ENCODE peak calls at places on chromosome 11, in nine cellular contexts. I, K, A, Z, H, U, V, X and M are unnamed samples.

GRCh38 chr11:121291896-121292502 is 572 bp upstream of the SC5D start:
- DNase-seq in I (no peak), K (peak; percentile 81), A (no peak), Z (peak; percentile 4), H (no peak), U (peak; percentile 66), V (no peak), X (no peak), M (peak; percentile 71)

GRCh38 chr11:79062814-79063762 is 377.7 kb downstream of the TENM4 start:
- DNase-seq in I (peak; percentile 62), K (peak; percentile 13), A (no peak), Z (peak; percentile 58), H (peak; percentile 53), U (no peak), V (no peak), X (no peak), M (peak; percentile 60)

GRCh38 chr11:102664001-102664752 is 39.0 kb upstream of the MMP20 start:
- DNase-seq in I (no peak), K (no peak), A (no peak), Z (peak; percentile 26), H (peak; percentile 16), U (peak; percentile 33), V (peak; percentile 10), X (no peak), M (no peak)

GRCh38 chr11:73024646-73025045 is 117.5 kb downstream of the FCHSD2 start:
- DNase-seq in I (no peak), K (no peak), A (no peak), Z (no peak), H (no peak), U (no peak), V (no peak), X (no peak), M (no peak)

GRCh38 chr11:762421-763072 is 14.7 kb downstream of the GATD1 start:
- DNase-seq in I (peak; percentile 91), K (peak; percentile 19), A (no peak), Z (peak; percentile 59), H (peak; percentile 71), U (peak; percentile 43), V (peak; percentile 36), X (no peak), M (no peak)

GRCh38 chr11:83156150-83156995 is 558 bp upstream of the PCF11 start:
- DNase-seq in I (peak; percentile 97), K (peak; percentile 100), A (peak; percentile 99), Z (peak; percentile 99), H (peak; percentile 100), U (peak; percentile 100), V (peak; percentile 98), X (peak; percentile 98), M (peak; percentile 100)

GRCh38 chr11:10109836-10110235 is 184.2 kb downstream of the SBF2 start:
- DNase-seq in I (peak; percentile 68), K (no peak), A (no peak), Z (no peak), H (no peak), U (no peak), V (no peak), X (no peak), M (no peak)

GRCh38 chr11:114319716-114320328 is 23.6 kb downstream of the NNMT start:
- DNase-seq in I (no peak), K (no peak), A (no peak), Z (no peak), H (no peak), U (no peak), V (no peak), X (no peak), M (peak; percentile 22)

GRCh38 chr11:4636962-4637661 is at the start of gene OR51D1:
- DNase-seq in I (peak; percentile 88), K (peak; percentile 79), A (peak; percentile 68), Z (peak; percentile 64), H (peak; percentile 66), U (peak; percentile 53), V (peak; percentile 78), X (peak; percentile 88), M (peak; percentile 88)

GRCh38 chr11:65793144-65793581 is 6.3 kb downstream of the OVOL1 start:
- DNase-seq in I (no peak), K (peak; percentile 87), A (no peak), Z (no peak), H (no peak), U (no peak), V (no peak), X (no peak), M (peak; percentile 77)

GRCh38 chr11:1073261-1073724 is 1.4 kb upstream of the MUC2 start:
- DNase-seq in I (peak; percentile 78), K (no peak), A (peak; percentile 16), Z (peak; percentile 89), H (peak; percentile 83), U (no peak), V (no peak), X (peak; percentile 60), M (no peak)

GRCh38 chr11:5291207-5291838 is 10.4 kb downstream of the OR51B4 start:
- DNase-seq in I (peak; percentile 27), K (peak; percentile 6), A (no peak), Z (peak; percentile 18), H (peak; percentile 73), U (peak; percentile 18), V (no peak), X (no peak), M (peak; percentile 21)

GRCh38 chr11:59891781-59892181 is 13.2 kb downstream of the OOSP3 start:
- DNase-seq in I (no peak), K (no peak), A (no peak), Z (peak; percentile 11), H (no peak), U (no peak), V (no peak), X (no peak), M (no peak)

GRCh38 chr11:102254047-102254446 is 63.2 kb upstream of the BIRC3 start:
- DNase-seq in I (no peak), K (no peak), A (no peak), Z (no peak), H (peak; percentile 36), U (peak; percentile 34), V (peak; percentile 7), X (no peak), M (no peak)

GRCh38 chr11:64858467-64859401 is 14.3 kb upstream of the CDC42BPG start:
- DNase-seq in I (no peak), K (no peak), A (no peak), Z (no peak), H (no peak), U (peak; percentile 68), V (peak; percentile 72), X (peak; percentile 87), M (no peak)

GRCh38 chr11:118901494-118902335 is 18.0 kb downstream of the CXCR5 start:
- DNase-seq in I (no peak), K (no peak), A (peak; percentile 34), Z (no peak), H (no peak), U (no peak), V (no peak), X (no peak), M (no peak)

GRCh38 chr11:5349550-5349949 is 1.8 kb upstream of the OR51B6 start:
- DNase-seq in I (no peak), K (no peak), A (no peak), Z (no peak), H (no peak), U (no peak), V (no peak), X (no peak), M (no peak)

GRCh38 chr11:111635706-111636045 is 33.4 kb downstream of the SIK2 start:
- DNase-seq in I (peak; percentile 37), K (peak; percentile 69), A (peak; percentile 36), Z (peak; percentile 43), H (no peak), U (no peak), V (no peak), X (no peak), M (no peak)

GRCh38 chr11:10504490-10504889 is 36.5 kb downstream of the RNF141 start:
- DNase-seq in I (no peak), K (no peak), A (no peak), Z (no peak), H (no peak), U (no peak), V (no peak), X (no peak), M (no peak)

GRCh38 chr11:65266210-65266609 is 4.4 kb downstream of the POLA2 start:
- DNase-seq in I (no peak), K (no peak), A (no peak), Z (no peak), H (no peak), U (peak; percentile 33), V (no peak), X (no peak), M (peak; percentile 20)

GRCh38 chr11:73267122-73267846 is 4.9 kb upstream of the P2RY6 start:
- DNase-seq in I (no peak), K (no peak), A (no peak), Z (no peak), H (no peak), U (no peak), V (no peak), X (peak; percentile 33), M (no peak)

GRCh38 chr11:4092031-4092430 is 2.6 kb upstream of the RRM1 start:
- DNase-seq in I (no peak), K (no peak), A (no peak), Z (no peak), H (no peak), U (no peak), V (no peak), X (no peak), M (no peak)

GRCh38 chr11:5011254-5011653 is 16.6 kb downstream of the OR51L1 start:
- DNase-seq in I (no peak), K (no peak), A (no peak), Z (no peak), H (no peak), U (no peak), V (no peak), X (no peak), M (no peak)

GRCh38 chr11:9120659-9121350 is 29.4 kb upstream of the SCUBE2 start:
- DNase-seq in I (no peak), K (no peak), A (no peak), Z (no peak), H (peak; percentile 33), U (no peak), V (no peak), X (no peak), M (peak; percentile 5)

GRCh38 chr11:78200061-78200460 is 11.3 kb downstream of the USP35 start:
- DNase-seq in I (no peak), K (no peak), A (peak; percentile 8), Z (no peak), H (no peak), U (no peak), V (no peak), X (no peak), M (no peak)

GRCh38 chr11:71485063-71485399 is 32.0 kb downstream of the NADSYN1 start:
- DNase-seq in I (no peak), K (no peak), A (no peak), Z (no peak), H (no peak), U (no peak), V (no peak), X (peak; percentile 37), M (no peak)

GRCh38 chr11:72807789-72808188 is 6.4 kb upstream of the ATG16L2 start:
- DNase-seq in I (no peak), K (no peak), A (no peak), Z (no peak), H (no peak), U (no peak), V (no peak), X (no peak), M (no peak)

GRCh38 chr11:118148240-118148639 is 4.4 kb downstream of the SCN4B start:
- DNase-seq in I (no peak), K (no peak), A (no peak), Z (no peak), H (no peak), U (no peak), V (no peak), X (no peak), M (no peak)

GRCh38 chr11:98110030-98110429 is 910.7 kb upstream of the CNTN5 start:
- DNase-seq in I (no peak), K (no peak), A (no peak), Z (no peak), H (no peak), U (no peak), V (no peak), X (no peak), M (no peak)

GRCh38 chr11:78192223-78192719 is 3.6 kb downstream of the USP35 start:
- DNase-seq in I (no peak), K (no peak), A (no peak), Z (no peak), H (no peak), U (no peak), V (no peak), X (peak; percentile 60), M (no peak)